ENCODE peak calls at places on chromosomes 4 and X, in four cellular contexts. One of them, this sample, is unnamed.

GRCh38 chr4:48162162-48162561 is 28.1 kb upstream of the TXK start:
- DNase-seq in neural progenitor cell: no peak
- DNase-seq in CD4-positive, CD25-positive, alpha-beta regulatory T cell: no peak
- DNase-seq in cardiac muscle cell: peak; percentile 53
- DNase-seq in this sample: no peak

GRCh38 chr4:1403177-1403583 is 3.1 kb downstream of the NKX1-1 start:
- DNase-seq in neural progenitor cell: no peak
- DNase-seq in CD4-positive, CD25-positive, alpha-beta regulatory T cell: no peak
- DNase-seq in cardiac muscle cell: no peak
- DNase-seq in this sample: no peak

GRCh38 chr4:40838742-40839141 is 89.0 kb downstream of the NSUN7 start:
- DNase-seq in neural progenitor cell: no peak
- DNase-seq in CD4-positive, CD25-positive, alpha-beta regulatory T cell: no peak
- DNase-seq in cardiac muscle cell: no peak
- DNase-seq in this sample: no peak

GRCh38 chr4:52751349-52751911 is at the start of gene ERVMER34-1:
- DNase-seq in neural progenitor cell: peak; percentile 72
- DNase-seq in CD4-positive, CD25-positive, alpha-beta regulatory T cell: no peak
- DNase-seq in cardiac muscle cell: peak; percentile 48
- DNase-seq in this sample: no peak

GRCh38 chr4:104352211-104352610 is 142.5 kb downstream of the CXXC4 start:
- DNase-seq in neural progenitor cell: peak; percentile 17
- DNase-seq in CD4-positive, CD25-positive, alpha-beta regulatory T cell: no peak
- DNase-seq in cardiac muscle cell: no peak
- DNase-seq in this sample: peak; percentile 11

GRCh38 chrX:37961118-37961517 is 45.2 kb upstream of the SYTL5 start:
- DNase-seq in neural progenitor cell: no peak
- DNase-seq in CD4-positive, CD25-positive, alpha-beta regulatory T cell: no peak
- DNase-seq in cardiac muscle cell: no peak
- DNase-seq in this sample: no peak

GRCh38 chr4:159105063-159105414 is 2.2 kb downstream of the RAPGEF2 start:
- DNase-seq in neural progenitor cell: peak; percentile 3
- DNase-seq in CD4-positive, CD25-positive, alpha-beta regulatory T cell: no peak
- DNase-seq in cardiac muscle cell: no peak
- DNase-seq in this sample: no peak

GRCh38 chr4:44806076-44806475 is 79.7 kb upstream of the GNPDA2 start:
- DNase-seq in neural progenitor cell: no peak
- DNase-seq in CD4-positive, CD25-positive, alpha-beta regulatory T cell: no peak
- DNase-seq in cardiac muscle cell: no peak
- DNase-seq in this sample: peak; percentile 13

GRCh38 chr4:81627617-81628016 is 155.9 kb upstream of the RASGEF1B start:
- DNase-seq in neural progenitor cell: no peak
- DNase-seq in CD4-positive, CD25-positive, alpha-beta regulatory T cell: no peak
- DNase-seq in cardiac muscle cell: no peak
- DNase-seq in this sample: no peak

GRCh38 chrX:15737957-15738685 is at the start of gene CA5B:
- DNase-seq in neural progenitor cell: peak; percentile 98
- DNase-seq in CD4-positive, CD25-positive, alpha-beta regulatory T cell: peak; percentile 99
- DNase-seq in cardiac muscle cell: peak; percentile 92
- DNase-seq in this sample: peak; percentile 89

GRCh38 chrX:118723376-118723775 is 4.0 kb upstream of the IL13RA1 start:
- DNase-seq in neural progenitor cell: no peak
- DNase-seq in CD4-positive, CD25-positive, alpha-beta regulatory T cell: no peak
- DNase-seq in cardiac muscle cell: no peak
- DNase-seq in this sample: peak; percentile 31

GRCh38 chr4:129095811-129096454 is at the start of gene C4orf33:
- DNase-seq in neural progenitor cell: peak; percentile 90
- DNase-seq in CD4-positive, CD25-positive, alpha-beta regulatory T cell: peak; percentile 76
- DNase-seq in cardiac muscle cell: peak; percentile 81
- DNase-seq in this sample: peak; percentile 75

GRCh38 chrX:146934256-146934655 is 119.7 kb upstream of the CXorf51A start:
- DNase-seq in neural progenitor cell: no peak
- DNase-seq in CD4-positive, CD25-positive, alpha-beta regulatory T cell: no peak
- DNase-seq in cardiac muscle cell: no peak
- DNase-seq in this sample: peak; percentile 31

GRCh38 chrX:74535633-74536141 is 78.7 kb downstream of the RLIM start:
- DNase-seq in neural progenitor cell: peak; percentile 46
- DNase-seq in CD4-positive, CD25-positive, alpha-beta regulatory T cell: peak; percentile 5
- DNase-seq in cardiac muscle cell: peak; percentile 64
- DNase-seq in this sample: peak; percentile 23

GRCh38 chr4:183333202-183333601 is 11.0 kb upstream of the CLDN24 start:
- DNase-seq in neural progenitor cell: no peak
- DNase-seq in CD4-positive, CD25-positive, alpha-beta regulatory T cell: no peak
- DNase-seq in cardiac muscle cell: no peak
- DNase-seq in this sample: no peak

GRCh38 chr4:111475696-111476095 is 669.6 kb upstream of the FAM241A start:
- DNase-seq in neural progenitor cell: no peak
- DNase-seq in CD4-positive, CD25-positive, alpha-beta regulatory T cell: no peak
- DNase-seq in cardiac muscle cell: no peak
- DNase-seq in this sample: no peak

GRCh38 chr4:74930166-74930565 is 2.8 kb upstream of the PARM1 start:
- DNase-seq in neural progenitor cell: no peak
- DNase-seq in CD4-positive, CD25-positive, alpha-beta regulatory T cell: no peak
- DNase-seq in cardiac muscle cell: no peak
- DNase-seq in this sample: peak; percentile 31

GRCh38 chrX:134554291-134554690 is 94.3 kb downstream of the HPRT1 start:
- DNase-seq in neural progenitor cell: no peak
- DNase-seq in CD4-positive, CD25-positive, alpha-beta regulatory T cell: no peak
- DNase-seq in cardiac muscle cell: no peak
- DNase-seq in this sample: no peak

GRCh38 chrX:13119386-13119785 is 75.0 kb upstream of the FAM9C start:
- DNase-seq in neural progenitor cell: peak; percentile 55
- DNase-seq in CD4-positive, CD25-positive, alpha-beta regulatory T cell: no peak
- DNase-seq in cardiac muscle cell: peak; percentile 44
- DNase-seq in this sample: no peak

GRCh38 chrX:79366888-79367749 is at the start of gene ITM2A:
- DNase-seq in neural progenitor cell: peak; percentile 58
- DNase-seq in CD4-positive, CD25-positive, alpha-beta regulatory T cell: peak; percentile 54
- DNase-seq in cardiac muscle cell: peak; percentile 19
- DNase-seq in this sample: peak; percentile 51

GRCh38 chr4:2837904-2838496 is 5.6 kb upstream of the ADD1 start:
- DNase-seq in neural progenitor cell: no peak
- DNase-seq in CD4-positive, CD25-positive, alpha-beta regulatory T cell: peak; percentile 83
- DNase-seq in cardiac muscle cell: peak; percentile 78
- DNase-seq in this sample: peak; percentile 19

GRCh38 chr4:20356565-20356964 is 104.9 kb downstream of the SLIT2 start:
- DNase-seq in neural progenitor cell: peak; percentile 79
- DNase-seq in CD4-positive, CD25-positive, alpha-beta regulatory T cell: no peak
- DNase-seq in cardiac muscle cell: peak; percentile 58
- DNase-seq in this sample: no peak

GRCh38 chrX:103716967-103717366 is 6.3 kb downstream of the TMEM31 start:
- DNase-seq in neural progenitor cell: no peak
- DNase-seq in CD4-positive, CD25-positive, alpha-beta regulatory T cell: no peak
- DNase-seq in cardiac muscle cell: peak; percentile 95
- DNase-seq in this sample: no peak

GRCh38 chr4:186201535-186202230 is 10.3 kb downstream of the CYP4V2 start:
- DNase-seq in neural progenitor cell: peak; percentile 54
- DNase-seq in CD4-positive, CD25-positive, alpha-beta regulatory T cell: peak; percentile 58
- DNase-seq in cardiac muscle cell: peak; percentile 42
- DNase-seq in this sample: peak; percentile 89

GRCh38 chrX:57904481-57904880 is 5.8 kb downstream of the ZXDA start:
- DNase-seq in neural progenitor cell: no peak
- DNase-seq in CD4-positive, CD25-positive, alpha-beta regulatory T cell: no peak
- DNase-seq in cardiac muscle cell: no peak
- DNase-seq in this sample: no peak

GRCh38 chrX:57900961-57901360 is 9.3 kb downstream of the ZXDA start:
- DNase-seq in neural progenitor cell: no peak
- DNase-seq in CD4-positive, CD25-positive, alpha-beta regulatory T cell: no peak
- DNase-seq in cardiac muscle cell: peak; percentile 78
- DNase-seq in this sample: no peak

GRCh38 chrX:57902633-57903032 is 7.6 kb downstream of the ZXDA start:
- DNase-seq in neural progenitor cell: no peak
- DNase-seq in CD4-positive, CD25-positive, alpha-beta regulatory T cell: no peak
- DNase-seq in cardiac muscle cell: no peak
- DNase-seq in this sample: no peak

GRCh38 chrX:57905141-57905540 is 5.1 kb downstream of the ZXDA start:
- DNase-seq in neural progenitor cell: no peak
- DNase-seq in CD4-positive, CD25-positive, alpha-beta regulatory T cell: no peak
- DNase-seq in cardiac muscle cell: no peak
- DNase-seq in this sample: no peak

DNA sequence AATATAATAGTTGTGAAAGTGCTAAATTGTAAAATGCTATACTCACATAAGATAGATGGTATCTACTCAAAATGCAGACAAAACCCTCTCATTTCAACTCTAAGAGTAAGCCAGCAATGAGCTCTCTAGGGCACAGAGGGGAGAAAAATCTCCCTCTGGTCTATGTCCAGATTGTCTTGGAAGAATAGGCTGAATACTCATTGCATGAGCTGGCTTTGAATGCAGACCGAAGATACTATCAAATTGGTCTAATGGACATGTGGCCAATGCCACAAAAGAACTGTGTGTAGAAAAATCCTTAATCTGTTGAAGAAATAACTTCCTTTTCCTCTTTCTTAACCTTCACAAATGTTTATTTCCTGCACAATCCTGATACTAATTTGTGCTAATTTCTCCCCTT is 3.5 kb downstream of the ZXDA start:
- DNase-seq in neural progenitor cell: no peak
- DNase-seq in CD4-positive, CD25-positive, alpha-beta regulatory T cell: no peak
- DNase-seq in cardiac muscle cell: peak; percentile 64
- DNase-seq in this sample: no peak
- H3K4me3 ChIP-seq in neural progenitor cell: no peak overlapping the region
- H3K4me3 ChIP-seq in CD4-positive, CD25-positive, alpha-beta regulatory T cell: peak overlapping the region; percentile 90
- H3K4me3 ChIP-seq in cardiac muscle cell: no peak overlapping the region
- H3K4me3 ChIP-seq in this sample: no peak overlapping the region

GRCh38 chr4:7904942-7905341 is 34.7 kb downstream of the AFAP1 start:
- DNase-seq in neural progenitor cell: no peak
- DNase-seq in CD4-positive, CD25-positive, alpha-beta regulatory T cell: no peak
- DNase-seq in cardiac muscle cell: peak; percentile 97
- DNase-seq in this sample: no peak

GRCh38 chr4:7902101-7902553 is 37.5 kb downstream of the AFAP1 start:
- DNase-seq in neural progenitor cell: peak; percentile 11
- DNase-seq in CD4-positive, CD25-positive, alpha-beta regulatory T cell: no peak
- DNase-seq in cardiac muscle cell: no peak
- DNase-seq in this sample: no peak

GRCh38 chr4:7904108-7904516 is 35.5 kb downstream of the AFAP1 start:
- DNase-seq in neural progenitor cell: no peak
- DNase-seq in CD4-positive, CD25-positive, alpha-beta regulatory T cell: no peak
- DNase-seq in cardiac muscle cell: peak; percentile 88
- DNase-seq in this sample: no peak

GRCh38 chr4:7902826-7903225 is 36.8 kb downstream of the AFAP1 start:
- DNase-seq in neural progenitor cell: no peak
- DNase-seq in CD4-positive, CD25-positive, alpha-beta regulatory T cell: no peak
- DNase-seq in cardiac muscle cell: no peak
- DNase-seq in this sample: no peak

DNA sequence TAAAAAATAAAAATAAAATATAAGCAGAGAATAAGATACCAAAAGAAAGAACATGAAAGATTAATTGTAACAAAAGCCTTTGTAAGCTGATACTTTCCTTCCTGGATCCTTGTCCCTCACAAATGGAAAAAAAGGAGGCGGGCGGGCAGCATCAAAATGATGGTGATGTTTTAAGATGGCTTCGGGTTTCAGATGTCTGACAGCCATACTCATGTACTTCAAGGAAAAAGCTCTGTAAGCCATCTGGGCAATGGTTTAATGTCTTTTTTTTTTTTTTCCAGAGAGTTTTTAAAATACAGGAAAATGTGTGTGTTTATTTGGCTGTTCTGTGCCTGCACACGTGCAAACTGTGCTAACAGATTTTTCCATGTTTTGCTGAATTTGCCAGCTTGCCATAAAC is 36.0 kb downstream of the AFAP1 start:
- DNase-seq in neural progenitor cell: no peak
- DNase-seq in CD4-positive, CD25-positive, alpha-beta regulatory T cell: no peak
- DNase-seq in cardiac muscle cell: no peak
- DNase-seq in this sample: no peak
- H3K4me1 ChIP-seq in neural progenitor cell: peaks cover 52% of the 10 kb centered on the region
- H3K4me1 ChIP-seq in CD4-positive, CD25-positive, alpha-beta regulatory T cell: no peaks in the 10 kb centered on the region
- H3K4me1 ChIP-seq in cardiac muscle cell: peaks cover 69% of the 10 kb centered on the region
- H3K4me1 ChIP-seq in this sample: no peaks in the 10 kb centered on the region

GRCh38 chr4:119035941-119036737 is 99.5 kb upstream of the MYOZ2 start:
- DNase-seq in neural progenitor cell: no peak
- DNase-seq in CD4-positive, CD25-positive, alpha-beta regulatory T cell: no peak
- DNase-seq in cardiac muscle cell: no peak
- DNase-seq in this sample: no peak

GRCh38 chr4:119039779-119040178 is 95.9 kb upstream of the MYOZ2 start:
- DNase-seq in neural progenitor cell: peak; percentile 77
- DNase-seq in CD4-positive, CD25-positive, alpha-beta regulatory T cell: no peak
- DNase-seq in cardiac muscle cell: no peak
- DNase-seq in this sample: no peak

GRCh38 chr4:119039160-119039559 is 96.5 kb upstream of the MYOZ2 start:
- DNase-seq in neural progenitor cell: no peak
- DNase-seq in CD4-positive, CD25-positive, alpha-beta regulatory T cell: no peak
- DNase-seq in cardiac muscle cell: no peak
- DNase-seq in this sample: no peak

GRCh38 chr4:119038465-119038864 is 97.2 kb upstream of the MYOZ2 start:
- DNase-seq in neural progenitor cell: no peak
- DNase-seq in CD4-positive, CD25-positive, alpha-beta regulatory T cell: no peak
- DNase-seq in cardiac muscle cell: peak; percentile 42
- DNase-seq in this sample: no peak

DNA sequence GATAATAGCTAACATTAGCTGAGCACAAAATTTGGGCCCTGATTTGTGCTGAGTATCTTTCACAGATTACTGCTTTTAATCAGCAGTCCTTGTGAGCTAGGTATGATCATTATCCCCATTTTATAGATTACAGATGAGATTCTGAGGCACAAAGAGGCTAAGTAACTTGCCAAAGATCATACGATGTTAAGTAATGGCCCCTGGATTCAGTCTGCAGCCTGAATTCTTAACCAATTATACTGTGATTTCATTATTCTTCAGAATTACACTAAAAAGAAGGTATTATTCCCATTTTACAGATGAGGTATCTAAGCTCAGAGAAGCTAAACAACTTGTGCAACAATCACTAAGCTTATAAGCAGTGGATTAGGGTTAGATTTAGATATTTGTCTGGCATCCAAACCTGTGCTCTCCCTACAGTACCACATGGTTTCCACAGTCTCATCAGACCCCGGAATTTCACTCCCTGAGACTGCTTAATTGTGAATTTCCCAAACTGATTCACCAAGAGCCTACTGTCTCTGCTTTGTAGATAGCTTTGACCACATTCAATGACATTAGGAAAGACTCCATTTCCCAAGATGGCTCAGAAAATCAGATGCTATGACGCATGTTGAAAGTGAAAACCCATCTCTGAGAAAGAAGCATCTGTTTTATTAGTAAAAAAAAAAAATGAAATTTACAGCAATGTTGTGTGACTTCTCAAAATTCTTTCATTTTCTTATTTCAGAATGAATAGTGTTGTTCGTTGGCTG is 97.7 kb upstream of the MYOZ2 start:
- DNase-seq in neural progenitor cell: no peak
- DNase-seq in CD4-positive, CD25-positive, alpha-beta regulatory T cell: no peak
- DNase-seq in cardiac muscle cell: peak; percentile 54
- DNase-seq in this sample: no peak
- H3K4me3 ChIP-seq in neural progenitor cell: no peak overlapping the region
- H3K4me3 ChIP-seq in CD4-positive, CD25-positive, alpha-beta regulatory T cell: no peak overlapping the region
- H3K4me3 ChIP-seq in cardiac muscle cell: no peak overlapping the region
- H3K4me3 ChIP-seq in this sample: no peak overlapping the region

DNA sequence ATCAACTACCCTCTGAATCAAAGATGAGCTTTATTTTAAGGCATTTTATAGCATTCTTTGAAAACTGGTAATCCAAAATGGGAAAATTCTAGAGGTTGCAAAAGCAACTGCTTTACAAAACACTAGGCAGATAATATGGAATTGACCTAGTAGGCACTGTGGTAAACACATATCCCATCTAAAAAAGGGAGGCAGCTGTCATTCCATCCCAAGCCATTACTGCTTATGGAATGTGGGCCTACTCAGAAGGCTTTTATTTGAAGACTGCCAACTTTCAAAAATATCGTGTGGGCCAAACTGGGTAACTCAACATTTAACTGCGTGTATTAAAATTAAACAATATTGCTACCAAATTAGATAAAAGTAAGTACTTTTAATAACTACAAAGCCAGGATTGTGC is 19.3 kb downstream of the UBE2D3 start:
- DNase-seq in neural progenitor cell: no peak
- DNase-seq in CD4-positive, CD25-positive, alpha-beta regulatory T cell: no peak
- DNase-seq in cardiac muscle cell: no peak
- DNase-seq in this sample: no peak
- H3K4me1 ChIP-seq in neural progenitor cell: peaks cover 24% of the 10 kb centered on the region
- H3K4me1 ChIP-seq in CD4-positive, CD25-positive, alpha-beta regulatory T cell: peaks cover 56% of the 10 kb centered on the region
- H3K4me1 ChIP-seq in cardiac muscle cell: peaks cover 11% of the 10 kb centered on the region
- H3K4me1 ChIP-seq in this sample: no peaks in the 10 kb centered on the region